ENCODE peak calls at places on chromosomes 4 and X, in five cellular contexts. One of them, this sample, is unnamed.

GRCh38 chrX:2497961-2498780 is 2.6 kb downstream of the DHRSX start:
- DNase-seq in AG04450: no peak
- DNase-seq in cardiac muscle cell: peak; percentile 38
- DNase-seq in heart right ventricle: no peak
- DNase-seq in thoracic aorta: no peak
- DNase-seq in this sample: no peak

GRCh38 chr4:150209140-150209829 is 131.0 kb downstream of the DCLK2 start:
- DNase-seq in AG04450: peak; percentile 44
- DNase-seq in cardiac muscle cell: peak; percentile 83
- DNase-seq in heart right ventricle: peak; percentile 60
- DNase-seq in thoracic aorta: no peak
- DNase-seq in this sample: no peak

GRCh38 chr4:148026022-148026421 is 294.1 kb downstream of the ARHGAP10 start:
- DNase-seq in AG04450: peak; percentile 41
- DNase-seq in cardiac muscle cell: peak; percentile 13
- DNase-seq in heart right ventricle: no peak
- DNase-seq in thoracic aorta: no peak
- DNase-seq in this sample: no peak

GRCh38 chr4:74671074-74671698 is 123.1 kb downstream of the BTC start:
- DNase-seq in AG04450: peak; percentile 43
- DNase-seq in cardiac muscle cell: peak; percentile 90
- DNase-seq in heart right ventricle: no peak
- DNase-seq in thoracic aorta: no peak
- DNase-seq in this sample: no peak

GRCh38 chr4:182883351-182883750 is 33.8 kb downstream of the DCTD start:
- DNase-seq in AG04450: no peak
- DNase-seq in cardiac muscle cell: no peak
- DNase-seq in heart right ventricle: no peak
- DNase-seq in thoracic aorta: no peak
- DNase-seq in this sample: no peak

GRCh38 chr4:138897818-138898226 is 117.8 kb upstream of the NOCT start:
- DNase-seq in AG04450: peak; percentile 26
- DNase-seq in cardiac muscle cell: peak; percentile 69
- DNase-seq in heart right ventricle: no peak
- DNase-seq in thoracic aorta: no peak
- DNase-seq in this sample: peak; percentile 35

GRCh38 chrX:47976254-47977151 is 27.3 kb downstream of the ZNF182 start:
- DNase-seq in AG04450: no peak
- DNase-seq in cardiac muscle cell: no peak
- DNase-seq in heart right ventricle: no peak
- DNase-seq in thoracic aorta: no peak
- DNase-seq in this sample: no peak

GRCh38 chrX:37060999-37061398 is 52.8 kb downstream of the FAM47C start:
- DNase-seq in AG04450: peak; percentile 1
- DNase-seq in cardiac muscle cell: peak; percentile 62
- DNase-seq in heart right ventricle: no peak
- DNase-seq in thoracic aorta: no peak
- DNase-seq in this sample: peak; percentile 17

GRCh38 chrX:10190367-10190766 is 33.6 kb downstream of the CLCN4 start:
- DNase-seq in AG04450: peak; percentile 55
- DNase-seq in cardiac muscle cell: peak; percentile 84
- DNase-seq in heart right ventricle: no peak
- DNase-seq in thoracic aorta: no peak
- DNase-seq in this sample: peak; percentile 36

GRCh38 chr4:37584087-37584486 is 102.1 kb downstream of the RELL1 start:
- DNase-seq in AG04450: no peak
- DNase-seq in cardiac muscle cell: no peak
- DNase-seq in heart right ventricle: no peak
- DNase-seq in thoracic aorta: no peak
- DNase-seq in this sample: no peak

GRCh38 chr4:74366367-74366891 is 1.5 kb downstream of the EREG start:
- DNase-seq in AG04450: no peak
- DNase-seq in cardiac muscle cell: peak; percentile 21
- DNase-seq in heart right ventricle: no peak
- DNase-seq in thoracic aorta: no peak
- DNase-seq in this sample: no peak

GRCh38 chr4:24770111-24770584 is 25.2 kb upstream of the SOD3 start:
- DNase-seq in AG04450: peak; percentile 77
- DNase-seq in cardiac muscle cell: peak; percentile 52
- DNase-seq in heart right ventricle: no peak
- DNase-seq in thoracic aorta: no peak
- DNase-seq in this sample: no peak

GRCh38 chr4:11904117-11904535 is 475.4 kb upstream of the HS3ST1 start:
- DNase-seq in AG04450: no peak
- DNase-seq in cardiac muscle cell: peak; percentile 94
- DNase-seq in heart right ventricle: peak; percentile 60
- DNase-seq in thoracic aorta: no peak
- DNase-seq in this sample: no peak

GRCh38 chr4:7430965-7431695 is 3.6 kb downstream of the PSAPL1 start:
- DNase-seq in AG04450: no peak
- DNase-seq in cardiac muscle cell: no peak
- DNase-seq in heart right ventricle: no peak
- DNase-seq in thoracic aorta: no peak
- DNase-seq in this sample: no peak

GRCh38 chrX:110786486-110786885 is 9.1 kb downstream of the CHRDL1 start:
- DNase-seq in AG04450: no peak
- DNase-seq in cardiac muscle cell: no peak
- DNase-seq in heart right ventricle: no peak
- DNase-seq in thoracic aorta: no peak
- DNase-seq in this sample: no peak

GRCh38 chr4:2936773-2937145 is 26.4 kb downstream of the NOP14 start:
- DNase-seq in AG04450: no peak
- DNase-seq in cardiac muscle cell: peak; percentile 52
- DNase-seq in heart right ventricle: no peak
- DNase-seq in thoracic aorta: peak; percentile 1
- DNase-seq in this sample: no peak

GRCh38 chrX:49199906-49200771 is at the start of gene SYP:
- DNase-seq in AG04450: peak; percentile 46
- DNase-seq in cardiac muscle cell: peak; percentile 91
- DNase-seq in heart right ventricle: peak; percentile 88
- DNase-seq in thoracic aorta: peak; percentile 57
- DNase-seq in this sample: no peak

GRCh38 chrX:20514358-20514757 is 247.6 kb upstream of the RPS6KA3 start:
- DNase-seq in AG04450: no peak
- DNase-seq in cardiac muscle cell: peak; percentile 69
- DNase-seq in heart right ventricle: no peak
- DNase-seq in thoracic aorta: peak; percentile 2
- DNase-seq in this sample: no peak

GRCh38 chrX:38985375-38985774 is 184.1 kb downstream of the MID1IP1 start:
- DNase-seq in AG04450: no peak
- DNase-seq in cardiac muscle cell: peak; percentile 41
- DNase-seq in heart right ventricle: no peak
- DNase-seq in thoracic aorta: no peak
- DNase-seq in this sample: no peak

GRCh38 chr4:107304699-107305286 is 268.7 kb upstream of the DKK2 start:
- DNase-seq in AG04450: no peak
- DNase-seq in cardiac muscle cell: no peak
- DNase-seq in heart right ventricle: no peak
- DNase-seq in thoracic aorta: no peak
- DNase-seq in this sample: no peak

GRCh38 chr4:124278477-124278876 is 434.1 kb downstream of the ANKRD50 start:
- DNase-seq in AG04450: no peak
- DNase-seq in cardiac muscle cell: peak; percentile 90
- DNase-seq in heart right ventricle: no peak
- DNase-seq in thoracic aorta: no peak
- DNase-seq in this sample: no peak

GRCh38 chr4:5654791-5655190 is 53.6 kb downstream of the EVC2 start:
- DNase-seq in AG04450: no peak
- DNase-seq in cardiac muscle cell: no peak
- DNase-seq in heart right ventricle: no peak
- DNase-seq in thoracic aorta: no peak
- DNase-seq in this sample: no peak

GRCh38 chr4:151460434-151460833 is 51.5 kb downstream of the FHIP1A start:
- DNase-seq in AG04450: no peak
- DNase-seq in cardiac muscle cell: no peak
- DNase-seq in heart right ventricle: no peak
- DNase-seq in thoracic aorta: no peak
- DNase-seq in this sample: no peak

GRCh38 chr4:176320976-176321361 is 1.2 kb downstream of the SPCS3 start:
- DNase-seq in AG04450: no peak
- DNase-seq in cardiac muscle cell: peak; percentile 24
- DNase-seq in heart right ventricle: no peak
- DNase-seq in thoracic aorta: no peak
- DNase-seq in this sample: no peak

GRCh38 chr4:139834210-139834609 is 168.6 kb downstream of the MGST2 start:
- DNase-seq in AG04450: no peak
- DNase-seq in cardiac muscle cell: no peak
- DNase-seq in heart right ventricle: no peak
- DNase-seq in thoracic aorta: no peak
- DNase-seq in this sample: no peak

GRCh38 chr4:169124661-169125060 is 114.6 kb upstream of the CBR4 start:
- DNase-seq in AG04450: no peak
- DNase-seq in cardiac muscle cell: no peak
- DNase-seq in heart right ventricle: no peak
- DNase-seq in thoracic aorta: no peak
- DNase-seq in this sample: no peak

GRCh38 chrX:105190252-105190853 is 30.1 kb downstream of the TEX13A start:
- DNase-seq in AG04450: no peak
- DNase-seq in cardiac muscle cell: peak; percentile 40
- DNase-seq in heart right ventricle: no peak
- DNase-seq in thoracic aorta: no peak
- DNase-seq in this sample: peak; percentile 36

GRCh38 chr4:107278791-107279481 is 242.8 kb upstream of the DKK2 start:
- DNase-seq in AG04450: peak; percentile 41
- DNase-seq in cardiac muscle cell: no peak
- DNase-seq in heart right ventricle: no peak
- DNase-seq in thoracic aorta: no peak
- DNase-seq in this sample: no peak

GRCh38 chr4:39469429-39470077 is 10.7 kb downstream of the LIAS start:
- DNase-seq in AG04450: peak; percentile 55
- DNase-seq in cardiac muscle cell: peak; percentile 90
- DNase-seq in heart right ventricle: no peak
- DNase-seq in thoracic aorta: no peak
- DNase-seq in this sample: peak; percentile 64

GRCh38 chr4:7557447-7557846 is 122.7 kb upstream of the PSAPL1 start:
- DNase-seq in AG04450: peak; percentile 27
- DNase-seq in cardiac muscle cell: peak; percentile 16
- DNase-seq in heart right ventricle: no peak
- DNase-seq in thoracic aorta: no peak
- DNase-seq in this sample: peak; percentile 2

GRCh38 chrX:77426811-77427210 is 20.4 kb upstream of the FGF16 start:
- DNase-seq in AG04450: no peak
- DNase-seq in cardiac muscle cell: peak; percentile 49
- DNase-seq in heart right ventricle: no peak
- DNase-seq in thoracic aorta: no peak
- DNase-seq in this sample: no peak

GRCh38 chr4:915041-915474 is 17.1 kb downstream of the GAK start:
- DNase-seq in AG04450: no peak
- DNase-seq in cardiac muscle cell: no peak
- DNase-seq in heart right ventricle: no peak
- DNase-seq in thoracic aorta: no peak
- DNase-seq in this sample: no peak

GRCh38 chrX:16160729-16161128 is 6.6 kb upstream of the MAGEB17 start:
- DNase-seq in AG04450: peak; percentile 36
- DNase-seq in cardiac muscle cell: peak; percentile 56
- DNase-seq in heart right ventricle: no peak
- DNase-seq in thoracic aorta: no peak
- DNase-seq in this sample: no peak

GRCh38 chr4:47827339-47828047 is 10.4 kb downstream of the CORIN start:
- DNase-seq in AG04450: no peak
- DNase-seq in cardiac muscle cell: no peak
- DNase-seq in heart right ventricle: no peak
- DNase-seq in thoracic aorta: no peak
- DNase-seq in this sample: no peak
- H3K27ac ChIP-seq in AG04450: no peak overlapping the region
- H3K27ac ChIP-seq in cardiac muscle cell: peak overlapping the region; percentile 98
- H3K27ac ChIP-seq in heart right ventricle: no peak overlapping the region
- H3K27ac ChIP-seq in thoracic aorta: no peak overlapping the region
- H3K27ac ChIP-seq in this sample: no peak overlapping the region

GRCh38 chr4:60682901-60683300 is 517.2 kb upstream of the ADGRL3 start:
- DNase-seq in AG04450: peak; percentile 4
- DNase-seq in cardiac muscle cell: no peak
- DNase-seq in heart right ventricle: no peak
- DNase-seq in thoracic aorta: no peak
- DNase-seq in this sample: no peak
- H3K4me3 ChIP-seq in AG04450: peak overlapping the region; percentile 45
- H3K4me3 ChIP-seq in cardiac muscle cell: no peak overlapping the region
- H3K4me3 ChIP-seq in heart right ventricle: no peak overlapping the region
- H3K4me3 ChIP-seq in thoracic aorta: peak overlapping the region; percentile 37
- H3K4me3 ChIP-seq in this sample: no peak overlapping the region

GRCh38 chr4:137543650-137544049 is 11.4 kb upstream of the PCDH18 start:
- DNase-seq in AG04450: no peak
- DNase-seq in cardiac muscle cell: no peak
- DNase-seq in heart right ventricle: no peak
- DNase-seq in thoracic aorta: no peak
- DNase-seq in this sample: no peak
- H3K27ac ChIP-seq in AG04450: no peak overlapping the region
- H3K27ac ChIP-seq in cardiac muscle cell: no peak overlapping the region
- H3K27ac ChIP-seq in heart right ventricle: no peak overlapping the region
- H3K27ac ChIP-seq in thoracic aorta: no peak overlapping the region
- H3K27ac ChIP-seq in this sample: peak overlapping the region; percentile 41

GRCh38 chr4:113899260-113900177 is 79.9 kb downstream of the ARSJ start:
- DNase-seq in AG04450: no peak
- DNase-seq in cardiac muscle cell: no peak
- DNase-seq in heart right ventricle: no peak
- DNase-seq in thoracic aorta: no peak
- DNase-seq in this sample: no peak
- H3K4me3 ChIP-seq in AG04450: no peak overlapping the region
- H3K4me3 ChIP-seq in cardiac muscle cell: no peak overlapping the region
- H3K4me3 ChIP-seq in heart right ventricle: no peak overlapping the region
- H3K4me3 ChIP-seq in thoracic aorta: no peak overlapping the region
- H3K4me3 ChIP-seq in this sample: no peak overlapping the region

GRCh38 chr4:48339642-48340041 is 1.7 kb upstream of the SLAIN2 start:
- DNase-seq in AG04450: no peak
- DNase-seq in cardiac muscle cell: no peak
- DNase-seq in heart right ventricle: no peak
- DNase-seq in thoracic aorta: no peak
- DNase-seq in this sample: no peak
- H3K27ac ChIP-seq in AG04450: no peak overlapping the region
- H3K27ac ChIP-seq in cardiac muscle cell: peak overlapping the region; percentile 5
- H3K27ac ChIP-seq in heart right ventricle: peak overlapping the region; percentile 99
- H3K27ac ChIP-seq in thoracic aorta: no peak overlapping the region
- H3K27ac ChIP-seq in this sample: no peak overlapping the region

GRCh38 chr4:76028242-76028859 is 5.1 kb upstream of the CXCL10 start:
- DNase-seq in AG04450: no peak
- DNase-seq in cardiac muscle cell: peak; percentile 46
- DNase-seq in heart right ventricle: no peak
- DNase-seq in thoracic aorta: no peak
- DNase-seq in this sample: no peak
- H3K4me3 ChIP-seq in AG04450: peak overlapping the region; percentile 44
- H3K4me3 ChIP-seq in cardiac muscle cell: no peak overlapping the region
- H3K4me3 ChIP-seq in heart right ventricle: peak overlapping the region; percentile 12
- H3K4me3 ChIP-seq in thoracic aorta: peak overlapping the region; percentile 32
- H3K4me3 ChIP-seq in this sample: no peak overlapping the region